ENCODE peak calls at places on chromosomes 12 and 14, in five cellular contexts. T is transverse colon, X is body of pancreas, I is heart left ventricle, O is right lobe of liver. Y is an unnamed sample. For H3K4me1, the result is how much of the 10 kb centered on the place peaks cover.

GRCh38 chr12:113051759-113052158 is 4.8 kb upstream of the DTX1 start:
- DNase-seq in T (no peak), X (no peak), I (no peak), O (no peak), Y (no peak)

GRCh38 chr14:88476375-88476774 is 78.4 kb downstream of the PTPN21 start:
- DNase-seq in T (no peak), X (no peak), I (no peak), O (no peak), Y (no peak)

GRCh38 chr14:32702571-32702970 is 236.1 kb upstream of the NPAS3 start:
- DNase-seq in T (peak), X (peak), I (peak), O (no peak), Y (no peak)

GRCh38 chr14:69056389-69056788 is 77.3 kb upstream of the ACTN1 start:
- DNase-seq in T (no peak), X (no peak), I (no peak), O (no peak), Y (no peak)

GRCh38 chr14:47438650-47439140 is 236.7 kb downstream of the MDGA2 start:
- DNase-seq in T (no peak), X (no peak), I (no peak), O (no peak), Y (no peak)

GRCh38 chr14:105043656-105044055 is 21.6 kb downstream of the GPR132 start:
- DNase-seq in T (no peak), X (no peak), I (no peak), O (no peak), Y (no peak)

GRCh38 chr14:61586539-61587396 is 108.5 kb upstream of the HIF1A start:
- DNase-seq in T (no peak), X (no peak), I (no peak), O (no peak), Y (no peak)

GRCh38 chr12:3683670-3684069 is 69.2 kb downstream of the CRACR2A start:
- DNase-seq in T (no peak), X (no peak), I (no peak), O (no peak), Y (no peak)

GRCh38 chr12:49909826-49910225 is 6.1 kb upstream of the FAIM2 start:
- DNase-seq in T (no peak), X (no peak), I (no peak), O (no peak), Y (no peak)

GRCh38 chr12:94282675-94283074 is 134.3 kb downstream of the PLXNC1 start:
- DNase-seq in T (peak), X (no peak), I (no peak), O (no peak), Y (no peak)

GRCh38 chr12:119328111-119328510 is 6.4 kb upstream of the CCDC60 start:
- DNase-seq in T (peak), X (peak), I (peak), O (no peak), Y (no peak)

GRCh38 chr12:91381309-91381804 is 198.7 kb upstream of the DCN start:
- DNase-seq in T (no peak), X (peak), I (peak), O (no peak), Y (peak)

GRCh38 chr12:6078378-6079083 is 45.9 kb downstream of the VWF start:
- DNase-seq in T (no peak), X (no peak), I (no peak), O (no peak), Y (no peak)

GRCh38 chr12:30847259-30847658 is 79.3 kb upstream of the TSPAN11 start:
- DNase-seq in T (no peak), X (no peak), I (no peak), O (no peak), Y (no peak)

GRCh38 chr12:47361389-47362031 is 281.8 kb upstream of the AMIGO2 start:
- DNase-seq in T (peak), X (no peak), I (no peak), O (no peak), Y (peak)

GRCh38 chr12:102169922-102170698 is 27.5 kb downstream of the PMCH start:
- DNase-seq in T (no peak), X (peak), I (no peak), O (no peak), Y (no peak)

GRCh38 chr12:57894577-57895292 is 46.6 kb upstream of the ATP23 start:
- DNase-seq in T (no peak), X (no peak), I (no peak), O (no peak), Y (peak)

GRCh38 chr12:57895337-57896138 is 45.8 kb upstream of the ATP23 start:
- DNase-seq in T (no peak), X (no peak), I (no peak), O (no peak), Y (no peak)

GRCh38 chr12:57891639-57892228 is 45.2 kb upstream of the CTDSP2 start:
- DNase-seq in T (no peak), X (no peak), I (no peak), O (no peak), Y (no peak)

GRCh38 chr12:57892232-57892987 is 45.9 kb upstream of the CTDSP2 start:
- DNase-seq in T (peak), X (no peak), I (no peak), O (no peak), Y (no peak)

GRCh38 chr12:57893460-57894353 is 47.2 kb upstream of the CTDSP2 start:
- DNase-seq in T (peak), X (peak), I (peak), O (peak), Y (peak)
- H3K27ac ChIP-seq in T (peak), X (peak), I (peak), O (peak), Y (peak)

GRCh38 chr12:106780010-106780625 is 5.6 kb downstream of the RIC8B start:
- DNase-seq in T (no peak), X (no peak), I (no peak), O (no peak), Y (no peak)
- H3K4me1 ChIP-seq in T (under half), X (under half), I (under half), O (under half), Y (half or more)

GRCh38 chr12:71499834-71500233 is 60.2 kb downstream of the LGR5 start:
- DNase-seq in T (no peak), X (no peak), I (no peak), O (no peak), Y (no peak)
- TF ChIP-seq POLR2A in T (no peak), X (no peak), I (no peak), O (no peak), Y (no peak)

GRCh38 chr12:75712223-75712622 is 200.8 kb upstream of the KRR1 start:
- DNase-seq in T (no peak), X (no peak), I (no peak), O (no peak), Y (no peak)
- H3K27ac ChIP-seq in T (no peak), X (peak), I (no peak), O (no peak), Y (no peak)

DNA sequence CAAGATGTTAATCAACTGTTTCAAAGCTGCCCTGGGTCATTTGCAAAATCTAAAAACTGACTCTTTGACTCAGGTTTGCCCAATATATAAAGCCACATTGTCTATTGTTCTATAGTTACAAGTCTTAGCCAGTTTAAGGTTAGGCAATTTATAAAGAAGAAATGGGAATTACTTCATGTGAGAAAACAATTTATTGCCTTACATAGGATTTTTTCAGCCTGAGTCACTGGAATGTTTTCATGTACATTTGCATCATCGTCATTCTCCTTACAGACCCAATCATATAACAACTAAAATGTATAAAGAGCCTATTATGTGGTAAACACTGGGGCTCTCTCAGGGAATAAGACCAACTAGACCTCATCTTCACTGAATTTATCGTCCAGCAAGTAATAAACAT is 100.3 kb upstream of the PLEKHG7 start:
- DNase-seq in T (no peak), X (no peak), I (no peak), O (no peak), Y (no peak)
- H3K4me1 ChIP-seq in T (under half), X (under half), I (under half), O (under half), Y (under half)

GRCh38 chr14:75277000-75277795 is 1.4 kb upstream of the FOS start:
- DNase-seq in T (peak), X (peak), I (peak), O (peak), Y (peak)
- TF ChIP-seq POLR2A in T (peak), X (peak), I (peak), O (peak), Y (peak)